ENCODE peak calls at places on chromosomes 7 and 10, in eight cellular contexts. W, B, F, D, H, G, X and T are unnamed samples.
A peak's percentile ranks its signal among the peaks of the same experiment; 100 is the strongest.

GRCh38 chr10:128035557-128035973 is 90.7 kb downstream of the MKI67 start:
- DNase-seq in W (no peak), B (no peak), F (no peak), D (peak; percentile 21), H (peak; percentile 9), G (peak; percentile 68), X (peak; percentile 21), T (no peak)

GRCh38 chr7:856444-857095 is 19.8 kb upstream of the GET4 start:
- DNase-seq in W (no peak), B (no peak), F (no peak), D (no peak), H (no peak), G (no peak), X (no peak), T (no peak)

GRCh38 chr10:16717617-16718395 is 99.4 kb downstream of the RSU1 start:
- DNase-seq in W (no peak), B (peak; percentile 36), F (no peak), D (no peak), H (peak; percentile 84), G (no peak), X (peak; percentile 80), T (peak; percentile 77)

GRCh38 chr10:62005281-62005680 is 103.8 kb downstream of the ARID5B start:
- DNase-seq in W (no peak), B (no peak), F (no peak), D (no peak), H (no peak), G (no peak), X (no peak), T (no peak)

GRCh38 chr10:3400368-3400767 is 227.8 kb upstream of the PITRM1 start:
- DNase-seq in W (no peak), B (peak; percentile 8), F (no peak), D (no peak), H (no peak), G (no peak), X (peak; percentile 71), T (peak; percentile 35)

GRCh38 chr10:4201866-4202825 is 417.1 kb upstream of the KLF6 start:
- DNase-seq in W (no peak), B (no peak), F (peak; percentile 25), D (no peak), H (peak; percentile 86), G (no peak), X (peak; percentile 39), T (no peak)

GRCh38 chr10:92480422-92480821 is 93.5 kb downstream of the IDE start:
- DNase-seq in W (no peak), B (no peak), F (no peak), D (no peak), H (no peak), G (no peak), X (no peak), T (no peak)

GRCh38 chr10:50932113-50932512 is 46.7 kb upstream of the A1CF start:
- DNase-seq in W (no peak), B (no peak), F (no peak), D (no peak), H (peak; percentile 6), G (no peak), X (no peak), T (no peak)

GRCh38 chr7:140881507-140882228 is 43.1 kb downstream of the BRAF start:
- DNase-seq in W (no peak), B (no peak), F (no peak), D (no peak), H (no peak), G (no peak), X (no peak), T (no peak)

GRCh38 chr10:71213127-71213616 is 802 bp downstream of the UNC5B start:
- DNase-seq in W (peak; percentile 85), B (no peak), F (peak; percentile 60), D (peak; percentile 36), H (peak; percentile 82), G (peak; percentile 75), X (peak; percentile 79), T (peak; percentile 81)

GRCh38 chr10:71216363-71216695 is 4.0 kb downstream of the UNC5B start:
- DNase-seq in W (no peak), B (no peak), F (no peak), D (no peak), H (no peak), G (no peak), X (no peak), T (no peak)

GRCh38 chr10:71213761-71214440 is 1.5 kb downstream of the UNC5B start:
- DNase-seq in W (peak; percentile 56), B (no peak), F (no peak), D (no peak), H (peak; percentile 94), G (peak; percentile 65), X (peak; percentile 81), T (peak; percentile 56)

GRCh38 chr10:71216751-71217265 is 4.4 kb downstream of the UNC5B start:
- DNase-seq in W (no peak), B (no peak), F (peak; percentile 10), D (no peak), H (peak; percentile 34), G (peak; percentile 52), X (peak; percentile 40), T (peak; percentile 22)

DNA sequence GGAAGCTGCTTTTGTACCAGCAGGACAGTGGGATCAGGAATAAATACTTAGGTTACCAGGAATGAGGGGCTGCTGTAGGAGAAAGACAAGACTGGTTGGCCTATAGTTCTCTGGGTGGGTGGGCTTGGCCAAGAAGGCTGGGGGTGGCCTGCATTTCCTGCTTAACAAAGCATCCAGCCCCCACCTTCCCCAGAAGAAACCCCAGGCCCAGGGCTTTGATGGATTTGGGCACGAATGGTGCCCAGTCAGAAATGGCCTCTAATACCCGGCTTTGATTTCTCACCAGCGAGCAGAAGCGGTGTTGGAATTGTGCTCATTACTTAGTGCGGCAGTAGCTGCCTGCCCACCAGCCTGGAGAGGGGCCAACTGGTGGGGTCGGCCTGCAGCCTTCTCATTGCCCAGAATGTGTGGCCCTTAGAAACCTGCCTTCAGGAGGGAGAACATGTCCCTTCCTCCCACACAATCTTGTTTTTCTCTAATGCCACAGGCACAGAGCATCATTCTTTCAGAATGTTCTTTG is 2.3 kb downstream of the UNC5B start:
- DNase-seq in W (no peak), B (no peak), F (no peak), D (no peak), H (no peak), G (peak; percentile 28), X (no peak), T (no peak)
- H3K4me3 ChIP-seq in W (no peak overlapping the region), B (peak overlapping the region; percentile 88), F (no peak overlapping the region), D (no peak overlapping the region), H (peak overlapping the region; percentile 74), G (no peak overlapping the region), X (peak overlapping the region; percentile 87), T (peak overlapping the region; percentile 5)

GRCh38 chr7:26093023-26093422 is 59.0 kb upstream of the NFE2L3 start:
- DNase-seq in W (no peak), B (no peak), F (no peak), D (no peak), H (no peak), G (no peak), X (no peak), T (no peak)

GRCh38 chr7:26100940-26101339 is 51.1 kb upstream of the NFE2L3 start:
- DNase-seq in W (no peak), B (no peak), F (no peak), D (no peak), H (no peak), G (no peak), X (no peak), T (no peak)

GRCh38 chr7:26101471-26102151 is 50.4 kb upstream of the NFE2L3 start:
- DNase-seq in W (no peak), B (no peak), F (peak; percentile 19), D (no peak), H (no peak), G (no peak), X (no peak), T (no peak)

GRCh38 chr7:26102176-26102575 is 49.8 kb upstream of the NFE2L3 start:
- DNase-seq in W (no peak), B (no peak), F (no peak), D (no peak), H (no peak), G (no peak), X (no peak), T (no peak)

DNA sequence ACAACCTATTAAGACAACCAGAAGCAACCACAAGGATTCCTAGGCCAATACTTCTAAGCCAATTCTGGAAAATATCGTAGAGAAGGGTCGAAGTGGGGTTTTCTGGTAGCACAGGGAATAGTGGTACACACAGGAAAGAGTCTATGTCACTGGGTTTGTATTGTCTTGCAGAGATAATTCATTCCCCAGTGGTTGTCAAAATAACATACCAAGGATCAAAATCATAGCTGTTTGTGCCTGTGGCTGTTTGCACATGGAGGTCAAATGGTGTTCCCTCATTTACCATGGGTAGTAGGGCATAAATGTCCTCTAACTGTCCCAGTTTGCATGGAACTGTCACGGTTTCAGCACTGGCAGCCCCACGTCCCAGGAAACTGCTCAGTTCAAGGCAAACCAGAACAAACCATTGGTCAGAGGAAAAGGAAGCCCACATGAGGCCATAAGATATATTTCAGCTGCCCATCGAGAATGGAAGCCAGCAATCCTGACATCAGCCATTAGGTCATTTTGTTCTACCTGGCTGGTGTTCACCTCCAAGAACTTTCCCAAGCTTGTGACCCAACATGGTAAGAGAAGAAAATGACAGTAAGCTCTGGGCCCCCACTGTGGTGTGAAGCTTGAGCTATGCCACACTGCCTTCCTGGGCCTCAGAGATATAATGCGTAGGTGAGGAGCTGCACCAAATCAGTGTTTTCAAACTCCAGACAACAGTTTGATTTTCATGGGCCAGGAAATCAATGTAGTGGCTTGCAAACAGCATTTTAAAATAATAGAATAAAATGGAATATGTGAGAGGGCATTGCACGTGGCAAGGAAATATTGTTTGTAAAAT is 53.9 kb upstream of the NFE2L3 start:
- DNase-seq in W (no peak), B (no peak), F (no peak), D (no peak), H (no peak), G (no peak), X (no peak), T (no peak)
- H3K4me3 ChIP-seq in W (no peak overlapping the region), B (no peak overlapping the region), F (no peak overlapping the region), D (no peak overlapping the region), H (no peak overlapping the region), G (no peak overlapping the region), X (no peak overlapping the region), T (no peak overlapping the region)

DNA sequence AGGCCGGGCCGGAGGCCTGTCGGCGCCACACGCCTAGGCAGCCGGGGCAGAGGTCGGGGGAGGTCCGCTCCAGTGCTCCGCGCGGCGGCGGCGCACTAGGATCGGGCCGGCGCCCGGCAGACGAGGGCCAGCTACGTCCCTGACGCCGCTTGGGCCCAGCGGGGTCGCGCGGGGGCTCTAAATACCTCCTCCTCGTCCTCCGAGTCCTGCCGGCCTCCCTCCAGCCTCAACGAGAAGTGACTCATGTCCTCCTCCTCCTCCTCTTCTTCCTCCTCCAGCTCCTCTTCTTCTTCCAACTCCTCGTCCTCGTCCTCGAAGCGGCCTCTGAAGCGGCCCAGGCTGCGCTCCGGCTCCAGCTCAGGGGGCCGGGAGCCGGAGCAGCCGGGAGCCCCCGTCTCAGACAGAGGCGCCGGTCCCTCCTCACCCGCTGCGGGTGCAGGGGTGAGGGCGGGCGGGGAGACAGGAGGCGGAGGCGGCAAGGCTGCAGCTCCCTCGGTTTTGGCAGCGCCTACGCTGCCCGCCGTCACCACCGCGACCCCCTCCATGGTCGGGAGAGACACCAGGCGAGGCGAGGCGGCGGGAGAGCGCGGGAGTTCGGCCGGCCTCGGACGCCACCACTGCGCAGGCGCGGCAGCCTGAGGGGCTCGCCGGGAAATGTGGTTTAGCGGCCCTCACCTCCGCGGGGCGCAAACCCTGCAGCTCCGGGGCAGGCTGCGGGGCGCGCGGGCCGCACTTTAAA is at the start of gene PCGF6:
- DNase-seq in W (peak; percentile 93), B (peak; percentile 34), F (peak; percentile 59), D (peak; percentile 58), H (peak; percentile 69), G (peak; percentile 94), X (peak; percentile 75), T (peak; percentile 81)
- H3K4me3 ChIP-seq in W (peak within 1 kb of the TSS; percentile 61), B (peak within 1 kb of the TSS; percentile 72), F (peak within 1 kb of the TSS; percentile 93), D (peak within 1 kb of the TSS; percentile 89), H (peak within 1 kb of the TSS; percentile 74), G (peak within 1 kb of the TSS; percentile 67), X (peak within 1 kb of the TSS; percentile 78), T (peak within 1 kb of the TSS; percentile 74)

GRCh38 chr10:59593768-59594167 is 115.9 kb downstream of the SLC16A9 start:
- DNase-seq in W (no peak), B (no peak), F (no peak), D (no peak), H (no peak), G (no peak), X (no peak), T (no peak)
- H3K4me3 ChIP-seq in W (no peak overlapping the region), B (no peak overlapping the region), F (no peak overlapping the region), D (no peak overlapping the region), H (no peak overlapping the region), G (no peak overlapping the region), X (no peak overlapping the region), T (no peak overlapping the region)